ENCODE peak calls at places on chromosomes 7 and 10, in four cellular contexts. U is HCT116, Q is SK-N-SH, R is H1. X is an unnamed sample.

GRCh38 chr7:150621376-150621775 is 10.8 kb downstream of the GIMAP6 start:
- DNase-seq in U (no peak), Q (no peak), R (no peak), X (no peak)

GRCh38 chr7:158278745-158279320 is 308.8 kb downstream of the PTPRN2 start:
- DNase-seq in U (no peak), Q (no peak), R (no peak), X (no peak)

GRCh38 chr10:75801121-75801520 is 369.7 kb downstream of the LRMDA start:
- DNase-seq in U (no peak), Q (no peak), R (no peak), X (no peak)

GRCh38 chr7:16436306-16436705 is 15.0 kb upstream of the CRPPA start:
- DNase-seq in U (no peak), Q (no peak), R (no peak), X (no peak)

GRCh38 chr10:8776926-8777625 is 722.6 kb downstream of the GATA3 start:
- DNase-seq in U (no peak), Q (no peak), R (no peak), X (no peak)

GRCh38 chr10:17273403-17273802 is 45.4 kb downstream of the VIM start:
- DNase-seq in U (peak), Q (no peak), R (no peak), X (no peak)

GRCh38 chr10:104150206-104150605 is 28.2 kb downstream of the SFR1 start:
- DNase-seq in U (no peak), Q (no peak), R (no peak), X (no peak)

GRCh38 chr7:151727579-151728285 is 149.2 kb downstream of the PRKAG2 start:
- DNase-seq in U (peak), Q (peak), R (no peak), X (no peak)

GRCh38 chr7:47625861-47626444 is 44.0 kb upstream of the TNS3 start:
- DNase-seq in U (no peak), Q (no peak), R (no peak), X (no peak)

GRCh38 chr10:282294-283139 is 147.3 kb downstream of the ZMYND11 start:
- DNase-seq in U (no peak), Q (no peak), R (no peak), X (no peak)

GRCh38 chr7:73520673-73521635 is 1.1 kb downstream of the BAZ1B start:
- DNase-seq in U (no peak), Q (peak), R (no peak), X (peak)

GRCh38 chr7:86833360-86833759 is 189.7 kb downstream of the GRM3 start:
- DNase-seq in U (no peak), Q (no peak), R (no peak), X (no peak)

GRCh38 chr10:129953541-129954031 is 10.5 kb downstream of the EBF3 start:
- DNase-seq in U (no peak), Q (no peak), R (no peak), X (no peak)

GRCh38 chr10:130159395-130159794 is 23.2 kb downstream of the GLRX3 start:
- DNase-seq in U (no peak), Q (no peak), R (no peak), X (no peak)

GRCh38 chr7:20260219-20260618 is 43.0 kb upstream of the MACC1 start:
- DNase-seq in U (no peak), Q (no peak), R (no peak), X (no peak)

GRCh38 chr10:100341953-100342626 is 4.9 kb upstream of the SCD start:
- DNase-seq in U (peak), Q (peak), R (peak), X (peak)

GRCh38 chr10:35448687-35449662 is 112.7 kb downstream of the CCNY start:
- DNase-seq in U (no peak), Q (no peak), R (no peak), X (no peak)

GRCh38 chr10:50496228-50496627 is 127.5 kb downstream of the SGMS1 start:
- DNase-seq in U (no peak), Q (no peak), R (no peak), X (no peak)

GRCh38 chr10:62244785-62245595 is 23.7 kb downstream of the RTKN2 start:
- DNase-seq in U (peak), Q (peak), R (no peak), X (peak)

GRCh38 chr10:80708185-80708584 is 170.5 kb downstream of the SH2D4B start:
- DNase-seq in U (no peak), Q (no peak), R (no peak), X (no peak)

GRCh38 chr7:29976265-29976664 is 13.3 kb downstream of the SCRN1 start:
- DNase-seq in U (no peak), Q (no peak), R (no peak), X (no peak)

GRCh38 chr10:25061711-25062455 is 45.5 kb downstream of the THNSL1 start:
- DNase-seq in U (no peak), Q (no peak), R (no peak), X (no peak)

GRCh38 chr7:91031757-91032156 is 232.5 kb upstream of the FZD1 start:
- DNase-seq in U (no peak), Q (no peak), R (no peak), X (no peak)

GRCh38 chr7:30142710-30143109 is 7.9 kb downstream of the MTURN start:
- DNase-seq in U (peak), Q (no peak), R (no peak), X (peak)

GRCh38 chr10:116780691-116781205 is 38.4 kb upstream of the HSPA12A start:
- DNase-seq in U (no peak), Q (no peak), R (no peak), X (no peak)

GRCh38 chr10:73287441-73287840 is 35.0 kb upstream of the MRPS16 start:
- DNase-seq in U (no peak), Q (no peak), R (no peak), X (no peak)

GRCh38 chr10:80477813-80478212 is 23.7 kb downstream of the TSPAN14 start:
- DNase-seq in U (peak), Q (no peak), R (no peak), X (no peak)

GRCh38 chr7:30459591-30460245 is 18.9 kb downstream of the NOD1 start:
- DNase-seq in U (no peak), Q (peak), R (no peak), X (no peak)

GRCh38 chr7:21504021-21504420 is 38.8 kb upstream of the DNAH11 start:
- DNase-seq in U (no peak), Q (no peak), R (no peak), X (no peak)

GRCh38 chr7:148697950-148698396 is 730 bp upstream of the CUL1 start:
- DNase-seq in U (no peak), Q (no peak), R (no peak), X (no peak)

GRCh38 chr10:111410740-111411139 is 333.9 kb downstream of the ADRA2A start:
- DNase-seq in U (no peak), Q (no peak), R (no peak), X (no peak)

GRCh38 chr10:75210193-75211006 is at the start of gene VDAC2:
- DNase-seq in U (peak), Q (peak), R (peak), X (peak)

GRCh38 chr10:99983280-99983988 is 26.3 kb downstream of the DNMBP start:
- DNase-seq in U (no peak), Q (peak), R (no peak), X (no peak)

GRCh38 chr7:47422631-47423030 is 159.3 kb downstream of the TNS3 start:
- DNase-seq in U (no peak), Q (no peak), R (no peak), X (no peak)

GRCh38 chr10:86401588-86402282 is 35.1 kb upstream of the GRID1 start:
- DNase-seq in U (no peak), Q (peak), R (peak), X (no peak)

GRCh38 chr10:14564268-14564744 is 210.4 kb downstream of the FAM107B start:
- DNase-seq in U (no peak), Q (no peak), R (no peak), X (no peak)

GRCh38 chr10:21078410-21079329 is 181.6 kb upstream of the NEBL start:
- DNase-seq in U (peak), Q (peak), R (peak), X (peak)
- TF ChIP-seq JUND in U (no peak), Q (no peak), R (no peak), X (no peak)

GRCh38 chr7:156155988-156156733 is 343.9 kb upstream of the SHH start:
- DNase-seq in U (no peak), Q (no peak), R (no peak), X (no peak)

GRCh38 chr7:156158213-156158612 is 345.9 kb upstream of the SHH start:
- DNase-seq in U (no peak), Q (no peak), R (no peak), X (no peak)

GRCh38 chr7:156158693-156159092 is 346.4 kb upstream of the SHH start:
- DNase-seq in U (no peak), Q (no peak), R (no peak), X (no peak)

GRCh38 chr7:156157409-156158012 is 345.2 kb upstream of the SHH start:
- DNase-seq in U (no peak), Q (no peak), R (no peak), X (no peak)

DNA sequence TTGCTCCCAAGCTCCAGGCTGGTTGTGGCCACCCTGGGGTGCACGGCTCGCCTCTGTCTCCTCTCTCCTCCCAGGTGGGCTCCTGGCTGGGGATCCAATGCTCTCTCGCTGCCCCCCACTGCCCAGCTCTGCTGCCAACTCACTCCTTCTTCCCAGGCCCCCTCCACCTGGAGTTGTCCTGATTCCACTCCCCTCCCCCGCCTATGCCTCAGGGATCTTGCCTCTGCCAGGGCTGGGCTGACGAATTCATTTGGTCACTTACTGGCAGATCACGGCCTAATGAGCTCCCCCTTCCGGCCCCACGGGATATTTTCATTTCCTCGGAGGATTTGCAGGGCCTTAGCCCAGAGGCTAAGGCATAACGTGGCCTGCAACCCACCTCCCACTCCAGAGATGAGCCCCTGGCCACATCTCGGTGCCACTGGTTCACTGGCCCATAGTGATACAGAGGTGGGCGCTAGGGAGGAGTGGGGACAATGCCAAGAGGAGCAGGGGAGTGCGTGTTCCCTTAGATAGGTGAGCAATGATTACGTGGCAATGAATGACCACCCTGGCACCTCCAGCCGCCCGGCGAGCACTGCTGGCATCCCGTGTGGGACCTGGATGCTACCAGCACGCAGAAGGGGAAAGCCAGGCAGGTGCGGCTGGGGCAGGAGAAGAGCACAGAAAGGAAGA is 344.6 kb upstream of the SHH start:
- DNase-seq in U (peak), Q (peak), R (peak), X (peak)
- TF ChIP-seq JUND in U (no peak), Q (no peak), R (no peak), X (no peak)

GRCh38 chr7:139680676-139681462 is 96.9 kb downstream of the HIPK2 start:
- DNase-seq in U (peak), Q (no peak), R (no peak), X (no peak)

GRCh38 chr7:139681812-139682135 is 96.0 kb downstream of the HIPK2 start:
- DNase-seq in U (no peak), Q (no peak), R (no peak), X (no peak)

GRCh38 chr7:139682136-139683013 is 95.4 kb downstream of the HIPK2 start:
- DNase-seq in U (peak), Q (no peak), R (no peak), X (no peak)

GRCh38 chr7:139681463-139681755 is 96.4 kb downstream of the HIPK2 start:
- DNase-seq in U (peak), Q (no peak), R (no peak), X (no peak)

DNA sequence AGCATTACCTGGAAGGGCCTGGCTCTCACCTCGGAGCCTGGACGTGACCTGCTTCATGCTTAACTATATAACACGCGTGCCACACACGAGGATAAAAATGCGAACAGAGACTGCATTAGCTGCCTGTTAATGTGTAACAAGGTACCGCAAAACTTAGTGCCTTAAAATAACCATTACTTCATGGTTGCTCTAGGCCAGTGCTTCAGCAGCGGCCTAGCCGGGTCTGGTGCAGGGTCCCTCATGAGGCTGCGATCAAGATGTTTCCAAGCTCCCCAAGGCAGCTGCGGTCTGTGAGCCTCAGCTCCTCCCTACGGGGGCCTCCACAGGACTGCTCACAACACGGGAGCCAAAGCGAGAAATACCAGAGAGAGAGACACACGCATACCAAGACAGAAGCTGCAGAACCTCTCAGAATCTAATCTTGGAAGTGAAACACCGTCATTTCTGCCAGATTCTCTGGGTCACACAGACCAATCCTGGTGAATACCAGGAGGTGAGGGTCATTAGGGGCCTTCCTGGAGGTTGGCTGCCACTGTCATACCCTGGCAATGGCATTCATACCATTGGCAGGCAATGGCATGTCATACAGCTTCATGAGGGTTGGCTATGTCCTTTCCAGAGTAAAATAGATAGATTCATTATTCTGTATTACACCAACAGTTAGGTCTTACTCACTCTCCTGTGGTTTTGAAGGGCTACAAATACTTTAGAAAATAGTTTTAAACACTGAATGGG is 94.5 kb downstream of the HIPK2 start:
- DNase-seq in U (no peak), Q (no peak), R (no peak), X (no peak)
- TF ChIP-seq JUND in U (no peak), Q (no peak), R (no peak), X (no peak)

GRCh38 chr7:105439174-105439893 is 50.6 kb upstream of the SRPK2 start:
- DNase-seq in U (no peak), Q (peak), R (no peak), X (peak)

GRCh38 chr7:105438847-105439173 is 50.1 kb upstream of the SRPK2 start:
- DNase-seq in U (no peak), Q (no peak), R (no peak), X (no peak)

GRCh38 chr7:105448181-105448580 is 59.5 kb upstream of the SRPK2 start:
- DNase-seq in U (no peak), Q (no peak), R (no peak), X (no peak)

GRCh38 chr7:105450177-105450861 is 61.6 kb upstream of the SRPK2 start:
- DNase-seq in U (no peak), Q (no peak), R (no peak), X (no peak)

GRCh38 chr7:105444342-105444938 is 55.7 kb upstream of the SRPK2 start:
- DNase-seq in U (no peak), Q (no peak), R (no peak), X (no peak)
- TF ChIP-seq JUND in U (no peak), Q (no peak), R (no peak), X (no peak)

GRCh38 chr7:106592282-106593027 is 68.5 kb downstream of the CCDC71L start:
- DNase-seq in U (no peak), Q (no peak), R (no peak), X (no peak)

GRCh38 chr7:106589495-106589879 is 71.5 kb downstream of the CCDC71L start:
- DNase-seq in U (no peak), Q (no peak), R (no peak), X (no peak)

GRCh38 chr7:106593028-106593417 is 67.9 kb downstream of the CCDC71L start:
- DNase-seq in U (no peak), Q (no peak), R (no peak), X (no peak)

GRCh38 chr7:106590209-106590816 is 70.6 kb downstream of the CCDC71L start:
- DNase-seq in U (no peak), Q (no peak), R (no peak), X (no peak)

DNA sequence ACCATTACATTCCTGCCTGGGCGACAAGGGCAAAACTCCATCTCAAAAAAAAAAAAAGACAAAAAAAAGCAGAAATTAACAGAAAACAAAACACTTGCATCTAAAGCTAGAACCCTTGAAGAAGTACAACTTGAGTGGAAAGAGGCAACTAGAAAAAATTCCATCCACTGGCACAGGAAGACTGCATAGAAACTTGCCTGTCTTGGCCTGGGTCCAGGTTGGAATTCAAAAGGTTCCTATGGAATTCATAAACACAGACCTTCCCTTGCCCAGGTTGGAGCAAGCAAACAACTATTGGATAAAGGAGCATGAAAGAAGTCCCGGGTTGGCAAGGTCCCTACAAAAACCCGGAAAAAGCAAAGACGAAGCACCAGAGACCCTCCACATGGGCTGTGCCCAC is 69.8 kb downstream of the CCDC71L start:
- DNase-seq in U (no peak), Q (no peak), R (no peak), X (no peak)
- TF ChIP-seq JUND in U (no peak), Q (no peak), R (no peak), X (no peak)

GRCh38 chr10:22250897-22251605 is 33.2 kb upstream of the EBLN1 start:
- DNase-seq in U (no peak), Q (peak), R (no peak), X (no peak)
- TF ChIP-seq JUND in U (no peak), Q (no peak), R (no peak), X (no peak)